ENCODE peak calls at places on chromosome 20, in eight cellular contexts. S is RWPE1, J is brain microvascular endothelial cell, H is neural crest cell, I is GM06990, B is pancreas, F is heart left ventricle, Q is HCT116. E is an unnamed sample.

GRCh38 chr20:44070139-44070900 is 116.7 kb downstream of the JPH2 start:
- DNase-seq in B (no peak), I (no peak), S (no peak), Q (no peak), H (no peak), J (no peak), F (no peak), E (no peak)

GRCh38 chr20:21376631-21377030 is 20.7 kb downstream of the NKX2-4 start:
- DNase-seq in S (no peak), F (no peak), Q (no peak), I (no peak), J (no peak), B (no peak), H (no peak), E (no peak)

GRCh38 chr20:36483919-36484808 is 57.2 kb upstream of the MYL9 start:
- DNase-seq in I (peak), B (no peak), J (no peak), Q (no peak), S (no peak), H (no peak), F (no peak), E (no peak)

GRCh38 chr20:40414843-40415615 is 274.0 kb downstream of the MAFB start:
- DNase-seq in S (peak), Q (no peak), I (no peak), H (no peak), J (no peak), B (no peak), F (no peak), E (no peak)

GRCh38 chr20:41232971-41233926 is 84.3 kb downstream of the ZHX3 start:
- DNase-seq in H (no peak), J (peak), I (no peak), B (no peak), Q (no peak), F (no peak), S (peak), E (no peak)

GRCh38 chr20:17610566-17611289 is 40.9 kb downstream of the DSTN start:
- DNase-seq in F (peak), B (peak), S (no peak), I (no peak), J (peak), Q (no peak), H (no peak), E (peak)

GRCh38 chr20:51978081-51978501 is 175.8 kb upstream of the SALL4 start:
- DNase-seq in H (no peak), B (no peak), F (no peak), I (peak), Q (no peak), S (no peak), J (no peak), E (no peak)

GRCh38 chr20:24470031-24470781 is 777 bp downstream of the SYNDIG1 start:
- DNase-seq in S (no peak), J (no peak), I (no peak), H (peak), B (peak), F (no peak), Q (no peak), E (peak)

GRCh38 chr20:51359947-51360346 is 182.6 kb downstream of the NFATC2 start:
- DNase-seq in S (no peak), I (no peak), Q (no peak), F (no peak), H (no peak), J (no peak), B (no peak), E (no peak)

GRCh38 chr20:8399963-8400362 is 267.9 kb downstream of the PLCB1 start:
- DNase-seq in B (no peak), S (no peak), H (no peak), J (no peak), F (no peak), I (peak), Q (no peak), E (peak)

GRCh38 chr20:58310291-58310782 is 822 bp downstream of the RAB22A start:
- DNase-seq in S (peak), I (no peak), J (no peak), Q (no peak), F (no peak), H (no peak), B (no peak), E (peak)

GRCh38 chr20:57481281-57481711 is 43.6 kb downstream of the CTCFL start:
- DNase-seq in H (no peak), J (no peak), I (peak), S (no peak), B (no peak), Q (no peak), F (no peak), E (peak)

GRCh38 chr20:38779247-38780097 is 26.0 kb upstream of the PPP1R16B start:
- DNase-seq in B (no peak), F (no peak), J (no peak), Q (peak), H (no peak), I (no peak), S (peak), E (no peak)

GRCh38 chr20:52410746-52411317 is 219.3 kb upstream of the ZFP64 start:
- DNase-seq in H (no peak), S (no peak), J (no peak), B (no peak), Q (no peak), I (no peak), F (no peak), E (no peak)

GRCh38 chr20:25269057-25269832 is 21.4 kb downstream of the PYGB start:
- DNase-seq in S (no peak), J (no peak), H (no peak), Q (no peak), B (peak), F (no peak), I (no peak), E (no peak)

GRCh38 chr20:8721098-8721497 is 347.8 kb upstream of the PLCB4 start:
- DNase-seq in Q (peak), J (peak), B (no peak), H (peak), S (peak), I (no peak), F (peak), E (no peak)

GRCh38 chr20:8473459-8473858 is 341.4 kb downstream of the PLCB1 start:
- DNase-seq in H (no peak), Q (no peak), I (no peak), S (no peak), B (no peak), J (no peak), F (no peak), E (no peak)

GRCh38 chr20:54209216-54209813 is 1.4 kb downstream of the PFDN4 start:
- DNase-seq in H (no peak), B (no peak), S (no peak), I (no peak), Q (no peak), F (no peak), J (no peak), E (no peak)

GRCh38 chr20:23126281-23127061 is 40.3 kb upstream of the CD93 start:
- DNase-seq in B (no peak), S (no peak), Q (no peak), J (no peak), F (peak), H (no peak), I (no peak), E (no peak)

GRCh38 chr20:19628570-19629134 is 129.4 kb upstream of the RIN2 start:
- DNase-seq in B (no peak), S (peak), J (peak), I (peak), Q (peak), F (peak), H (peak), E (peak)

GRCh38 chr20:59829415-59830106 is 103.9 kb downstream of the SYCP2 start:
- DNase-seq in J (no peak), Q (no peak), S (no peak), I (no peak), B (no peak), H (no peak), F (no peak), E (peak)

GRCh38 chr20:4375881-4376280 is 345.8 kb upstream of the PRND start:
- DNase-seq in F (no peak), H (no peak), I (no peak), B (no peak), J (peak), S (peak), Q (no peak), E (no peak)

GRCh38 chr20:25282796-25283195 is 34.9 kb downstream of the PYGB start:
- DNase-seq in F (no peak), B (peak), I (no peak), J (no peak), Q (no peak), H (no peak), S (no peak), E (no peak)

GRCh38 chr20:9503530-9504251 is 10.7 kb upstream of the LAMP5 start:
- DNase-seq in Q (no peak), I (no peak), S (no peak), J (peak), H (no peak), F (no peak), B (no peak), E (no peak)

GRCh38 chr20:3163099-3164042 is 3.7 kb upstream of the FASTKD5 start:
- DNase-seq in Q (no peak), B (no peak), F (peak), I (no peak), H (no peak), S (no peak), J (no peak), E (no peak)

GRCh38 chr20:23640018-23640872 is 2.5 kb upstream of the CST3 start:
- DNase-seq in H (no peak), J (no peak), F (no peak), Q (no peak), I (no peak), S (no peak), B (no peak), E (no peak)

GRCh38 chr20:23212482-23212881 is 126.4 kb upstream of the CD93 start:
- DNase-seq in H (no peak), F (no peak), B (no peak), Q (no peak), S (no peak), J (no peak), I (no peak), E (no peak)

GRCh38 chr20:58441723-58442122 is 52.7 kb downstream of the VAPB start:
- DNase-seq in Q (no peak), I (no peak), B (no peak), S (no peak), H (no peak), J (no peak), F (no peak), E (no peak)

GRCh38 chr20:58511364-58511763 is 3.8 kb downstream of the APCDD1L start:
- DNase-seq in S (no peak), H (no peak), F (no peak), Q (no peak), I (no peak), B (no peak), J (peak), E (no peak)

GRCh38 chr20:53942121-53942816 is 128.1 kb downstream of the BCAS1 start:
- DNase-seq in B (no peak), I (peak), J (no peak), H (no peak), S (no peak), F (no peak), Q (no peak), E (peak)

GRCh38 chr20:48921883-48922867 is 664 bp downstream of the ARFGEF2 start:
- DNase-seq in I (no peak), B (peak), Q (no peak), J (no peak), F (peak), H (no peak), S (peak), E (no peak)
- TF ChIP-seq CTCF in I (no peak), B (no peak), Q (no peak), J (no peak), F (no peak), H (no peak), S (no peak), E (no peak)

GRCh38 chr20:62135573-62136266 is 7.5 kb downstream of the PSMA7 start:
- DNase-seq in J (no peak), H (no peak), F (no peak), I (no peak), B (no peak), Q (no peak), S (no peak), E (no peak)

GRCh38 chr20:62134735-62135231 is 8.4 kb downstream of the PSMA7 start:
- DNase-seq in S (no peak), B (no peak), Q (no peak), F (no peak), H (no peak), I (no peak), J (no peak), E (no peak)

GRCh38 chr20:62133051-62133845 is 9.9 kb downstream of the PSMA7 start:
- DNase-seq in I (no peak), B (no peak), S (no peak), J (no peak), F (peak), H (no peak), Q (no peak), E (no peak)

GRCh38 chr20:62132421-62132820 is 10.1 kb downstream of the LSM14B start:
- DNase-seq in B (no peak), Q (no peak), H (no peak), S (no peak), F (peak), J (no peak), I (no peak), E (no peak)

GRCh38 chr20:62133864-62134263 is 9.3 kb downstream of the PSMA7 start:
- DNase-seq in I (no peak), Q (no peak), S (no peak), J (no peak), F (no peak), B (no peak), H (no peak), E (no peak)
- TF ChIP-seq CTCF in I (peak), Q (peak), S (no peak), J (peak), F (no peak), B (no peak), H (no peak), E (no peak)

DNA sequence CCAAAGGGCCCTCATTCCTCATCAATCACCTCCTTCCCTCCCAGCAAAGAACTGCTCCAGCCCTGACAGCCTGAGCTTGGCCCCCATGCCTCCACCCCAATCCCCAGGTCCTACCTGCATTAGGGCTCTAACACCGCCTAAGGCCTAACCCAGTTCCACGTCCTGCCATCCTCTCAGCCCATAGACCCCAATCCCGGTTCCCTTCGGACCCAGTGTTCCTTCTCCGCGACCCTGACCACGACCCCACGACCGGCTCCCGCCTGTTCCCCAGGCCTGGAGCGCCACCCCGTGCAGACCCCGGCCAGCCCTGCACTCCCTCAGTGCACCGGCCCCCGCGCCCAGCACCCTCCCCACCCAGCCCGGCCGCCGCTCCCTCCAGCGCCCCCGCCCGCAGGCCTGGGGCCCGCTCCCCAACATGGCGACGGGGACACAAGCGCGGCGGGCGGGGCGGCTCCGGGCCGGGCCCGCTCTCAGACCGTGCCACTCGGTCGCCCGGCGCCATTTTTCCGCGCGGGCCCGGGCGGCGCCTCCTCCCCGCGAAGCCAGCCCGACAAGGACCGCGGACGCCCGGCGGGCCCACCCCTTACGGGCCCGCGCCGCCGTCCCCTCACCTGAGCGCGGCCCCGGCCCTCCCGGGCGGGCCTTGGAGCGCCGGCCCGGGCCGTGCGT is 456 bp downstream of the NCOA6 start:
- DNase-seq in S (peak), Q (peak), B (peak), F (peak), J (peak), H (peak), I (peak), E (peak)
- TF ChIP-seq CTCF in S (no peak), Q (no peak), B (no peak), F (no peak), J (no peak), H (peak), I (no peak), E (peak)

GRCh38 chr20:62427172-62428007 is at the start of gene RBBP8NL:
- DNase-seq in B (peak), I (no peak), S (peak), F (no peak), Q (peak), H (no peak), J (no peak), E (no peak)
- TF ChIP-seq CTCF in B (no peak), I (no peak), S (no peak), F (no peak), Q (peak), H (no peak), J (no peak), E (no peak)

GRCh38 chr20:46327557-46327956 is 19.3 kb upstream of the CDH22 start:
- DNase-seq in B (no peak), I (no peak), S (no peak), F (no peak), J (no peak), Q (no peak), H (no peak), E (no peak)

GRCh38 chr20:46324379-46324778 is 16.1 kb upstream of the CDH22 start:
- DNase-seq in S (no peak), J (no peak), F (no peak), B (no peak), I (no peak), Q (no peak), H (no peak), E (no peak)

GRCh38 chr20:46325788-46326472 is 17.6 kb upstream of the CDH22 start:
- DNase-seq in I (no peak), B (no peak), S (no peak), Q (no peak), H (no peak), F (no peak), J (no peak), E (no peak)

GRCh38 chr20:46323557-46323956 is 15.3 kb upstream of the CDH22 start:
- DNase-seq in H (no peak), B (no peak), I (no peak), F (no peak), J (no peak), S (no peak), Q (no peak), E (no peak)

DNA sequence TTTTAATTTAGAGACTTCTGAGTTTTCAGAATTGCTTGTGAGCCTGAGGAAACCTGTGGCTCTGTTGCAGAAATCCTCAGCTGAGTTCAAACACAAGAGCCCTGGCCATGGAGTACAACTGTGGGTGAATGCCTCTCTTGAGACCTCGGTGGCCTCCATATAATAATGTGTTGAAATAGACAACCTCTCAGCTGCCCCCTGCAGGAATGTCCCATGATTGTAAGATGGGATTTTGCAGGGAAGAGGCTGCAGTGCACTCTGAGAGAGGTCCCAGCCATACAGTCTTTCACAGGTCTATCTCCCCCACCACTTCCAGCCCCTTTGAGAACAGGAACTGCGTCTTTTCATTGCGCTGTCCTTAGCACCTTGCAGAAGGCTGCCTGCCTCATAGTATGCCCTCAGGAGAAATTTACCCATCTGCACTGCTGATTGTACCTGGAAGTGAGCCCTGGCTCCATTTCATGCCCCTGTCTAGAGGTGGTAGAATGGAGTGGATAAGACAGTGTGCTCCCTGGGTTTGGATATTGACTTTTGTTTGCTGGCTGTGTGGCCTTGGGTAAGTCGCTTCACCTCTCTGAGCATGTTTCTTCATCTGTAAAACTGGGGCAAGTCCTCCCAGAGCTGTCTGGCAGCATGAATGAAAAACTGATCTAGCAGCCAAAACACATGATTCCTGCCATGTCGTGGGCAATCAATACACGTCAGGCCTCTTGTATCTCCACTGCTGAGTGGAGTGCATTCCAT is 16.8 kb upstream of the CDH22 start:
- DNase-seq in B (no peak), I (no peak), F (no peak), S (peak), H (peak), Q (no peak), J (peak), E (no peak)
- TF ChIP-seq CTCF in B (no peak), I (peak), F (peak), S (no peak), H (peak), Q (peak), J (peak), E (no peak)

E was measured in GM13976.